ENCODE peak calls at places on chromosomes 3 and 15, in seven cellular contexts. H is IMR-90, D is HCT116, V is stomach, A is BE2C, T is adrenal gland, Q is hepatocyte. Y is an unnamed sample.

GRCh38 chr3:77780621-77781020 is 740.7 kb downstream of the ROBO2 start:
- DNase-seq in H (no peak), D (no peak), V (no peak), A (no peak), T (no peak), Q (no peak), Y (no peak)

GRCh38 chr3:98971183-98971681 is 69.7 kb upstream of the DCBLD2 start:
- DNase-seq in H (peak; percentile 95), D (peak; percentile 97), V (no peak), A (no peak), T (no peak), Q (no peak), Y (no peak)

GRCh38 chr3:170506556-170506955 is 79.3 kb downstream of the SLC7A14 start:
- DNase-seq in H (peak; percentile 71), D (no peak), V (no peak), A (no peak), T (no peak), Q (peak; percentile 46), Y (no peak)

GRCh38 chr3:195312714-195313113 is 41.8 kb upstream of the XXYLT1 start:
- DNase-seq in H (no peak), D (no peak), V (no peak), A (no peak), T (no peak), Q (no peak), Y (no peak)

GRCh38 chr3:38588276-38588971 is 61.1 kb downstream of the SCN5A start:
- DNase-seq in H (no peak), D (no peak), V (peak; percentile 22), A (no peak), T (no peak), Q (no peak), Y (no peak)

GRCh38 chr3:20361000-20361399 is 175.0 kb upstream of the SGO1 start:
- DNase-seq in H (no peak), D (no peak), V (no peak), A (no peak), T (no peak), Q (no peak), Y (no peak)

GRCh38 chr3:187281191-187281714 is 10.3 kb downstream of the MASP1 start:
- DNase-seq in H (peak; percentile 98), D (no peak), V (no peak), A (no peak), T (no peak), Q (peak; percentile 38), Y (no peak)

GRCh38 chr15:51024735-51025453 is 69.8 kb downstream of the TNFAIP8L3 start:
- DNase-seq in H (peak; percentile 14), D (no peak), V (no peak), A (no peak), T (no peak), Q (no peak), Y (no peak)

GRCh38 chr3:51703026-51703775 is 3.7 kb upstream of the GRM2 start:
- DNase-seq in H (no peak), D (no peak), V (no peak), A (no peak), T (no peak), Q (no peak), Y (no peak)

GRCh38 chr15:61141497-61142125 is 87.5 kb downstream of the RORA start:
- DNase-seq in H (no peak), D (no peak), V (no peak), A (no peak), T (no peak), Q (peak; percentile 29), Y (no peak)

GRCh38 chr15:63870403-63871209 is 36.9 kb upstream of the HERC1 start:
- DNase-seq in H (peak; percentile 85), D (no peak), V (peak; percentile 29), A (no peak), T (peak; percentile 52), Q (peak; percentile 89), Y (peak; percentile 76)

GRCh38 chr3:97967966-97968365 is 4.3 kb downstream of the RIOX2 start:
- DNase-seq in H (no peak), D (no peak), V (no peak), A (no peak), T (no peak), Q (no peak), Y (no peak)

GRCh38 chr15:40333922-40334492 is 6.7 kb downstream of the CCDC9B start:
- DNase-seq in H (peak; percentile 86), D (no peak), V (no peak), A (peak; percentile 47), T (peak; percentile 68), Q (peak; percentile 75), Y (no peak)

GRCh38 chr3:192731233-192731632 is 3.9 kb upstream of the FGF12 start:
- DNase-seq in H (no peak), D (no peak), V (no peak), A (no peak), T (no peak), Q (no peak), Y (no peak)

GRCh38 chr15:40336129-40337122 is 4.3 kb downstream of the CCDC9B start:
- DNase-seq in H (no peak), D (no peak), V (no peak), A (peak; percentile 81), T (no peak), Q (no peak), Y (no peak)

GRCh38 chr3:135513106-135514063 is 452.1 kb upstream of the PPP2R3A start:
- DNase-seq in H (peak; percentile 76), D (peak; percentile 60), V (no peak), A (peak; percentile 38), T (peak; percentile 73), Q (peak; percentile 34), Y (no peak)

GRCh38 chr15:49793943-49794342 is 173.1 kb downstream of the DTWD1 start:
- DNase-seq in H (no peak), D (no peak), V (no peak), A (no peak), T (no peak), Q (no peak), Y (no peak)

GRCh38 chr3:114650808-114651207 is 357.0 kb downstream of the TIGIT start:
- DNase-seq in H (peak; percentile 73), D (peak; percentile 88), V (no peak), A (no peak), T (no peak), Q (no peak), Y (no peak)

GRCh38 chr3:186824430-186825139 is 17.9 kb upstream of the ADIPOQ start:
- DNase-seq in H (no peak), D (no peak), V (no peak), A (no peak), T (no peak), Q (no peak), Y (no peak)

GRCh38 chr3:83034806-83035703 is 1273.6 kb upstream of the GBE1 start:
- DNase-seq in H (no peak), D (no peak), V (no peak), A (no peak), T (no peak), Q (no peak), Y (no peak)
- H3K27me3 ChIP-seq in H (no peaks in the 10 kb centered on the region), D (no peaks in the 10 kb centered on the region), V (no peaks in the 10 kb centered on the region), A (no peaks in the 10 kb centered on the region), T (no peaks in the 10 kb centered on the region), Q (no peaks in the 10 kb centered on the region), Y (no peaks in the 10 kb centered on the region)

DNA sequence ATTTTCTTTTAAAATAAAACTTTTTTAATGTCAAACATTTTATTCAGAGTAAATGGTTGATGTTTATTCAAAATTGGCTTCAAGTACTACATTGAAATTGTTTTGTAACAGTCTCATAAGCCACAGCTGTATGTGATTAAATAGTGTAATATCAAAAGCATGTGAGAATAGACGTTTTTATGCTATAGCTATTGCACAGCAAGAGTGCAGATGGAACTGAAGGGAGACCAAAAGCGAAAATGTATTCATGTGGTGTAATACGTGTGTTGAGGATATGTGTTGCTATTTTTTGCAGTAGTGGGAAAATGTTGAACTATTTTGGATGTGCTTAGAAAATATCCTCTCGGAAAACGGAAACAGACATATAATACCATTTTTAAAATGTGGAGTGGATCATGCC is 6.0 kb downstream of the RBMS3 start:
- DNase-seq in H (peak; percentile 82), D (no peak), V (no peak), A (no peak), T (no peak), Q (no peak), Y (no peak)
- H3K4me1 ChIP-seq in H (peaks cover 4% of the 10 kb centered on the region), D (no peaks in the 10 kb centered on the region), V (no peaks in the 10 kb centered on the region), A (no peaks in the 10 kb centered on the region), T (peaks cover 8% of the 10 kb centered on the region), Q (no peaks in the 10 kb centered on the region), Y (peaks cover 74% of the 10 kb centered on the region)

GRCh38 chr3:58334013-58334321 is 1.3 kb downstream of the PXK start:
- DNase-seq in H (no peak), D (no peak), V (no peak), A (no peak), T (no peak), Q (no peak), Y (no peak)

GRCh38 chr3:58335432-58335947 is 2.8 kb downstream of the PXK start:
- DNase-seq in H (no peak), D (no peak), V (no peak), A (no peak), T (no peak), Q (no peak), Y (no peak)

GRCh38 chr3:58336135-58336882 is 3.6 kb downstream of the PXK start:
- DNase-seq in H (peak; percentile 89), D (no peak), V (no peak), A (no peak), T (peak; percentile 21), Q (no peak), Y (no peak)

GRCh38 chr3:58340594-58341244 is 8.0 kb downstream of the PXK start:
- DNase-seq in H (no peak), D (no peak), V (no peak), A (no peak), T (no peak), Q (no peak), Y (no peak)

DNA sequence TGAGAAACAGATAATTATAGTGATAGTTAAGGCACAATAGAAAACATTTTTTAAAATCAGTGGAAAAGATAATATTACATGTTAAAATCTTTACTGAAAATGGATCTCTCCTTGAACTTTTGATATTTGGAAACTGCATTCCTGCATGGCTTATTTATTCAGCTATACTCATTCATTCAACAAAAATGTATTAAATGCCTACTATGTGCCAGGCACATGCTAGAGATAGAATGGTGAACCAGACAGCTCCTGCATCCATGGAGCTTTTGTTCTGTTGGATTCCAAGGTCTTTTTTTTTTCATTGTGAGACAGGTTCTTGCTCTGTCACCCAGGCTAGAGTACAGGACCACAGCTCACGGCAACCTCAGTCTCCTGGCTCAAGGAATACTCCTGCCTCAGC is 4.5 kb downstream of the PXK start:
- DNase-seq in H (no peak), D (no peak), V (no peak), A (no peak), T (no peak), Q (no peak), Y (no peak)
- H3K36me3 ChIP-seq in H (peaks cover 3% of the 10 kb centered on the region), D (no peaks in the 10 kb centered on the region), V (peaks cover 5% of the 10 kb centered on the region), A (no peaks in the 10 kb centered on the region), T (no peaks in the 10 kb centered on the region), Q (no peaks in the 10 kb centered on the region), Y (no peaks in the 10 kb centered on the region)

GRCh38 chr3:24520101-24520495 is 25.4 kb upstream of the THRB start:
- DNase-seq in H (no peak), D (no peak), V (no peak), A (no peak), T (no peak), Q (no peak), Y (no peak)
- H3K27me3 ChIP-seq in H (peaks cover 26% of the 10 kb centered on the region), D (no peaks in the 10 kb centered on the region), V (no peaks in the 10 kb centered on the region), A (peaks cover 23% of the 10 kb centered on the region), T (no peaks in the 10 kb centered on the region), Q (no peaks in the 10 kb centered on the region), Y (no peaks in the 10 kb centered on the region)

DNA sequence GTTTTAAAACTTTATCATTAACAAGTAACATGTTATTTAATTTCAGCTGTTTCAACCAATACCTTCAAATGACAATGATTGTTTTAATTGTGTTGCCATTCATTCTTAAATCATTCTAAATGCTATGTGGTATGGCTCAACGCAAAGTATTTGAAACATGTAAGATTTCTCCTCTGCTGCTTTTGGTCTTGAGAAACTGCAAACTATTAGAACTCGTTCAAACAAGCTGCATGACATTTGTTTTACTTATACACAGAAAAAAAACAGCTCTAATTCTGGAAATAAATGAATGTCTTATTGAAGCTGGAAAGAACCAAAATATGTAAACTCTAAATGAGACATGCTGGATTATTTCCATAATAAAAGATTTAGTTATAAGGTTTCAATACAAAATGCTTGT is 29.3 kb downstream of the FBN1 start:
- DNase-seq in H (peak; percentile 63), D (no peak), V (no peak), A (no peak), T (no peak), Q (no peak), Y (no peak)
- H3K4me1 ChIP-seq in H (peaks cover 13% of the 10 kb centered on the region), D (no peaks in the 10 kb centered on the region), V (peaks cover 13% of the 10 kb centered on the region), A (no peaks in the 10 kb centered on the region), T (no peaks in the 10 kb centered on the region), Q (peaks cover 3% of the 10 kb centered on the region), Y (no peaks in the 10 kb centered on the region)

Y was measured in HAP-1.